ENCODE peak calls at places on chromosomes 13 and 19, in ten cellular contexts. One of them, this sample, is unnamed.

GRCh38 chr19:3606690-3607289 is at the start of gene TBXA2R:
- DNase-seq in M059J: peak; percentile 62
- DNase-seq in right cardiac atrium: peak; percentile 83
- DNase-seq in endothelial cell: peak; percentile 42
- DNase-seq in stimulated activated CD4-positive, alpha-beta T cell treated with anti-CD3 and anti-CD28 coated beads, Interleukin-1b, Interleukin-23, amount 100 ng/mL, for 24 hours: peak; percentile 41
- DNase-seq in activated naive CD4-positive, alpha-beta T cell: peak; percentile 23
- DNase-seq in activated T-cell treated with anti-CD3 and anti-CD28 coated beads for 24 hours: peak; percentile 32
- DNase-seq in SHP77: peak; percentile 30
- DNase-seq in HTR-8/SVneo: peak; percentile 88
- DNase-seq in pancreas: peak; percentile 79
- DNase-seq in this sample: peak; percentile 82

GRCh38 chr19:12544401-12544876 is 6.8 kb downstream of the ZNF564 start:
- DNase-seq in M059J: no peak
- DNase-seq in right cardiac atrium: peak; percentile 28
- DNase-seq in endothelial cell: no peak
- DNase-seq in stimulated activated CD4-positive, alpha-beta T cell treated with anti-CD3 and anti-CD28 coated beads, Interleukin-1b, Interleukin-23, amount 100 ng/mL, for 24 hours: no peak
- DNase-seq in activated naive CD4-positive, alpha-beta T cell: no peak
- DNase-seq in activated T-cell treated with anti-CD3 and anti-CD28 coated beads for 24 hours: no peak
- DNase-seq in SHP77: no peak
- DNase-seq in HTR-8/SVneo: peak; percentile 18
- DNase-seq in pancreas: no peak
- DNase-seq in this sample: no peak

GRCh38 chr19:39814595-39814994 is 19.4 kb downstream of the DYRK1B start:
- DNase-seq in M059J: no peak
- DNase-seq in right cardiac atrium: no peak
- DNase-seq in endothelial cell: no peak
- DNase-seq in stimulated activated CD4-positive, alpha-beta T cell treated with anti-CD3 and anti-CD28 coated beads, Interleukin-1b, Interleukin-23, amount 100 ng/mL, for 24 hours: no peak
- DNase-seq in activated naive CD4-positive, alpha-beta T cell: no peak
- DNase-seq in activated T-cell treated with anti-CD3 and anti-CD28 coated beads for 24 hours: no peak
- DNase-seq in SHP77: no peak
- DNase-seq in HTR-8/SVneo: no peak
- DNase-seq in pancreas: no peak
- DNase-seq in this sample: no peak

GRCh38 chr13:93298741-93299140 is 72.1 kb downstream of the GPC6 start:
- DNase-seq in M059J: no peak
- DNase-seq in right cardiac atrium: no peak
- DNase-seq in endothelial cell: no peak
- DNase-seq in stimulated activated CD4-positive, alpha-beta T cell treated with anti-CD3 and anti-CD28 coated beads, Interleukin-1b, Interleukin-23, amount 100 ng/mL, for 24 hours: no peak
- DNase-seq in activated naive CD4-positive, alpha-beta T cell: no peak
- DNase-seq in activated T-cell treated with anti-CD3 and anti-CD28 coated beads for 24 hours: no peak
- DNase-seq in SHP77: no peak
- DNase-seq in HTR-8/SVneo: no peak
- DNase-seq in pancreas: no peak
- DNase-seq in this sample: no peak

GRCh38 chr19:18340990-18341868 is 831 bp downstream of the PGPEP1 start:
- DNase-seq in M059J: peak; percentile 78
- DNase-seq in right cardiac atrium: peak; percentile 63
- DNase-seq in endothelial cell: no peak
- DNase-seq in stimulated activated CD4-positive, alpha-beta T cell treated with anti-CD3 and anti-CD28 coated beads, Interleukin-1b, Interleukin-23, amount 100 ng/mL, for 24 hours: peak; percentile 54
- DNase-seq in activated naive CD4-positive, alpha-beta T cell: peak; percentile 38
- DNase-seq in activated T-cell treated with anti-CD3 and anti-CD28 coated beads for 24 hours: peak; percentile 63
- DNase-seq in SHP77: no peak
- DNase-seq in HTR-8/SVneo: peak; percentile 68
- DNase-seq in pancreas: peak; percentile 81
- DNase-seq in this sample: peak; percentile 29

GRCh38 chr19:55369651-55370304 is 485 bp downstream of the IL11 start:
- DNase-seq in M059J: peak; percentile 81
- DNase-seq in right cardiac atrium: no peak
- DNase-seq in endothelial cell: peak; percentile 30
- DNase-seq in stimulated activated CD4-positive, alpha-beta T cell treated with anti-CD3 and anti-CD28 coated beads, Interleukin-1b, Interleukin-23, amount 100 ng/mL, for 24 hours: no peak
- DNase-seq in activated naive CD4-positive, alpha-beta T cell: no peak
- DNase-seq in activated T-cell treated with anti-CD3 and anti-CD28 coated beads for 24 hours: no peak
- DNase-seq in SHP77: no peak
- DNase-seq in HTR-8/SVneo: peak; percentile 83
- DNase-seq in pancreas: no peak
- DNase-seq in this sample: no peak

GRCh38 chr13:28865312-28865711 is 45.2 kb downstream of the MTUS2 start:
- DNase-seq in M059J: no peak
- DNase-seq in right cardiac atrium: no peak
- DNase-seq in endothelial cell: no peak
- DNase-seq in stimulated activated CD4-positive, alpha-beta T cell treated with anti-CD3 and anti-CD28 coated beads, Interleukin-1b, Interleukin-23, amount 100 ng/mL, for 24 hours: no peak
- DNase-seq in activated naive CD4-positive, alpha-beta T cell: no peak
- DNase-seq in activated T-cell treated with anti-CD3 and anti-CD28 coated beads for 24 hours: no peak
- DNase-seq in SHP77: no peak
- DNase-seq in HTR-8/SVneo: no peak
- DNase-seq in pancreas: no peak
- DNase-seq in this sample: no peak

GRCh38 chr13:20512042-20512683 is 13.5 kb downstream of the CRYL1 start:
- DNase-seq in M059J: no peak
- DNase-seq in right cardiac atrium: no peak
- DNase-seq in endothelial cell: peak; percentile 40
- DNase-seq in stimulated activated CD4-positive, alpha-beta T cell treated with anti-CD3 and anti-CD28 coated beads, Interleukin-1b, Interleukin-23, amount 100 ng/mL, for 24 hours: no peak
- DNase-seq in activated naive CD4-positive, alpha-beta T cell: no peak
- DNase-seq in activated T-cell treated with anti-CD3 and anti-CD28 coated beads for 24 hours: no peak
- DNase-seq in SHP77: no peak
- DNase-seq in HTR-8/SVneo: no peak
- DNase-seq in pancreas: no peak
- DNase-seq in this sample: no peak

GRCh38 chr13:112962911-112963625 is 5.9 kb upstream of the MCF2L start:
- DNase-seq in M059J: no peak
- DNase-seq in right cardiac atrium: no peak
- DNase-seq in endothelial cell: no peak
- DNase-seq in stimulated activated CD4-positive, alpha-beta T cell treated with anti-CD3 and anti-CD28 coated beads, Interleukin-1b, Interleukin-23, amount 100 ng/mL, for 24 hours: no peak
- DNase-seq in activated naive CD4-positive, alpha-beta T cell: no peak
- DNase-seq in activated T-cell treated with anti-CD3 and anti-CD28 coated beads for 24 hours: no peak
- DNase-seq in SHP77: no peak
- DNase-seq in HTR-8/SVneo: no peak
- DNase-seq in pancreas: peak; percentile 26
- DNase-seq in this sample: no peak

GRCh38 chr19:18853755-18854427 is 22.1 kb downstream of the UPF1 start:
- DNase-seq in M059J: no peak
- DNase-seq in right cardiac atrium: no peak
- DNase-seq in endothelial cell: no peak
- DNase-seq in stimulated activated CD4-positive, alpha-beta T cell treated with anti-CD3 and anti-CD28 coated beads, Interleukin-1b, Interleukin-23, amount 100 ng/mL, for 24 hours: no peak
- DNase-seq in activated naive CD4-positive, alpha-beta T cell: no peak
- DNase-seq in activated T-cell treated with anti-CD3 and anti-CD28 coated beads for 24 hours: no peak
- DNase-seq in SHP77: no peak
- DNase-seq in HTR-8/SVneo: no peak
- DNase-seq in pancreas: no peak
- DNase-seq in this sample: no peak

GRCh38 chr19:42028304-42029216 is 34.5 kb upstream of the ATP1A3 start:
- DNase-seq in M059J: no peak
- DNase-seq in right cardiac atrium: no peak
- DNase-seq in endothelial cell: peak; percentile 57
- DNase-seq in stimulated activated CD4-positive, alpha-beta T cell treated with anti-CD3 and anti-CD28 coated beads, Interleukin-1b, Interleukin-23, amount 100 ng/mL, for 24 hours: no peak
- DNase-seq in activated naive CD4-positive, alpha-beta T cell: no peak
- DNase-seq in activated T-cell treated with anti-CD3 and anti-CD28 coated beads for 24 hours: peak; percentile 9
- DNase-seq in SHP77: peak; percentile 17
- DNase-seq in HTR-8/SVneo: no peak
- DNase-seq in pancreas: no peak
- DNase-seq in this sample: no peak

GRCh38 chr13:47796816-47797215 is 204.3 kb downstream of the SUCLA2 start:
- DNase-seq in M059J: peak; percentile 7
- DNase-seq in right cardiac atrium: no peak
- DNase-seq in endothelial cell: no peak
- DNase-seq in stimulated activated CD4-positive, alpha-beta T cell treated with anti-CD3 and anti-CD28 coated beads, Interleukin-1b, Interleukin-23, amount 100 ng/mL, for 24 hours: no peak
- DNase-seq in activated naive CD4-positive, alpha-beta T cell: no peak
- DNase-seq in activated T-cell treated with anti-CD3 and anti-CD28 coated beads for 24 hours: no peak
- DNase-seq in SHP77: no peak
- DNase-seq in HTR-8/SVneo: no peak
- DNase-seq in pancreas: no peak
- DNase-seq in this sample: no peak

GRCh38 chr13:110109910-110110309 is 197.0 kb downstream of the COL4A1 start:
- DNase-seq in M059J: peak; percentile 85
- DNase-seq in right cardiac atrium: peak; percentile 90
- DNase-seq in endothelial cell: no peak
- DNase-seq in stimulated activated CD4-positive, alpha-beta T cell treated with anti-CD3 and anti-CD28 coated beads, Interleukin-1b, Interleukin-23, amount 100 ng/mL, for 24 hours: no peak
- DNase-seq in activated naive CD4-positive, alpha-beta T cell: no peak
- DNase-seq in activated T-cell treated with anti-CD3 and anti-CD28 coated beads for 24 hours: no peak
- DNase-seq in SHP77: no peak
- DNase-seq in HTR-8/SVneo: no peak
- DNase-seq in pancreas: no peak
- DNase-seq in this sample: no peak

GRCh38 chr19:51702103-51702753 is 9.1 kb downstream of the SPACA6 start:
- DNase-seq in M059J: no peak
- DNase-seq in right cardiac atrium: peak; percentile 87
- DNase-seq in endothelial cell: peak; percentile 77
- DNase-seq in stimulated activated CD4-positive, alpha-beta T cell treated with anti-CD3 and anti-CD28 coated beads, Interleukin-1b, Interleukin-23, amount 100 ng/mL, for 24 hours: peak; percentile 24
- DNase-seq in activated naive CD4-positive, alpha-beta T cell: no peak
- DNase-seq in activated T-cell treated with anti-CD3 and anti-CD28 coated beads for 24 hours: no peak
- DNase-seq in SHP77: no peak
- DNase-seq in HTR-8/SVneo: no peak
- DNase-seq in pancreas: peak; percentile 91
- DNase-seq in this sample: peak; percentile 81

GRCh38 chr13:111006508-111007031 is 91.7 kb upstream of the ANKRD10 start:
- DNase-seq in M059J: peak; percentile 66
- DNase-seq in right cardiac atrium: peak; percentile 90
- DNase-seq in endothelial cell: no peak
- DNase-seq in stimulated activated CD4-positive, alpha-beta T cell treated with anti-CD3 and anti-CD28 coated beads, Interleukin-1b, Interleukin-23, amount 100 ng/mL, for 24 hours: no peak
- DNase-seq in activated naive CD4-positive, alpha-beta T cell: no peak
- DNase-seq in activated T-cell treated with anti-CD3 and anti-CD28 coated beads for 24 hours: no peak
- DNase-seq in SHP77: peak; percentile 64
- DNase-seq in HTR-8/SVneo: no peak
- DNase-seq in pancreas: peak; percentile 77
- DNase-seq in this sample: no peak

GRCh38 chr19:19719798-19720197 is 13.1 kb downstream of the ZNF14 start:
- DNase-seq in M059J: no peak
- DNase-seq in right cardiac atrium: no peak
- DNase-seq in endothelial cell: no peak
- DNase-seq in stimulated activated CD4-positive, alpha-beta T cell treated with anti-CD3 and anti-CD28 coated beads, Interleukin-1b, Interleukin-23, amount 100 ng/mL, for 24 hours: no peak
- DNase-seq in activated naive CD4-positive, alpha-beta T cell: no peak
- DNase-seq in activated T-cell treated with anti-CD3 and anti-CD28 coated beads for 24 hours: no peak
- DNase-seq in SHP77: no peak
- DNase-seq in HTR-8/SVneo: no peak
- DNase-seq in pancreas: no peak
- DNase-seq in this sample: no peak

GRCh38 chr13:78787189-78787588 is 128.2 kb upstream of the OBI1 start:
- DNase-seq in M059J: no peak
- DNase-seq in right cardiac atrium: no peak
- DNase-seq in endothelial cell: no peak
- DNase-seq in stimulated activated CD4-positive, alpha-beta T cell treated with anti-CD3 and anti-CD28 coated beads, Interleukin-1b, Interleukin-23, amount 100 ng/mL, for 24 hours: no peak
- DNase-seq in activated naive CD4-positive, alpha-beta T cell: no peak
- DNase-seq in activated T-cell treated with anti-CD3 and anti-CD28 coated beads for 24 hours: no peak
- DNase-seq in SHP77: peak; percentile 27
- DNase-seq in HTR-8/SVneo: no peak
- DNase-seq in pancreas: no peak
- DNase-seq in this sample: no peak

GRCh38 chr19:3054265-3054971 is 7.9 kb downstream of the TLE5 start:
- DNase-seq in M059J: no peak
- DNase-seq in right cardiac atrium: no peak
- DNase-seq in endothelial cell: no peak
- DNase-seq in stimulated activated CD4-positive, alpha-beta T cell treated with anti-CD3 and anti-CD28 coated beads, Interleukin-1b, Interleukin-23, amount 100 ng/mL, for 24 hours: no peak
- DNase-seq in activated naive CD4-positive, alpha-beta T cell: no peak
- DNase-seq in activated T-cell treated with anti-CD3 and anti-CD28 coated beads for 24 hours: no peak
- DNase-seq in SHP77: no peak
- DNase-seq in HTR-8/SVneo: no peak
- DNase-seq in pancreas: no peak
- DNase-seq in this sample: no peak

GRCh38 chr19:36120092-36120983 is 5.1 kb downstream of the TBCB start:
- DNase-seq in M059J: peak; percentile 40
- DNase-seq in right cardiac atrium: no peak
- DNase-seq in endothelial cell: no peak
- DNase-seq in stimulated activated CD4-positive, alpha-beta T cell treated with anti-CD3 and anti-CD28 coated beads, Interleukin-1b, Interleukin-23, amount 100 ng/mL, for 24 hours: no peak
- DNase-seq in activated naive CD4-positive, alpha-beta T cell: no peak
- DNase-seq in activated T-cell treated with anti-CD3 and anti-CD28 coated beads for 24 hours: no peak
- DNase-seq in SHP77: no peak
- DNase-seq in HTR-8/SVneo: no peak
- DNase-seq in pancreas: no peak
- DNase-seq in this sample: no peak

GRCh38 chr19:44512326-44513298 is 12.3 kb upstream of the ZNF180 start:
- DNase-seq in M059J: peak; percentile 84
- DNase-seq in right cardiac atrium: no peak
- DNase-seq in endothelial cell: peak; percentile 26
- DNase-seq in stimulated activated CD4-positive, alpha-beta T cell treated with anti-CD3 and anti-CD28 coated beads, Interleukin-1b, Interleukin-23, amount 100 ng/mL, for 24 hours: no peak
- DNase-seq in activated naive CD4-positive, alpha-beta T cell: no peak
- DNase-seq in activated T-cell treated with anti-CD3 and anti-CD28 coated beads for 24 hours: no peak
- DNase-seq in SHP77: no peak
- DNase-seq in HTR-8/SVneo: peak; percentile 74
- DNase-seq in pancreas: no peak
- DNase-seq in this sample: no peak

GRCh38 chr19:55269299-55269698 is 10.5 kb upstream of the PPP6R1 start:
- DNase-seq in M059J: no peak
- DNase-seq in right cardiac atrium: no peak
- DNase-seq in endothelial cell: no peak
- DNase-seq in stimulated activated CD4-positive, alpha-beta T cell treated with anti-CD3 and anti-CD28 coated beads, Interleukin-1b, Interleukin-23, amount 100 ng/mL, for 24 hours: no peak
- DNase-seq in activated naive CD4-positive, alpha-beta T cell: no peak
- DNase-seq in activated T-cell treated with anti-CD3 and anti-CD28 coated beads for 24 hours: no peak
- DNase-seq in SHP77: no peak
- DNase-seq in HTR-8/SVneo: no peak
- DNase-seq in pancreas: no peak
- DNase-seq in this sample: no peak

GRCh38 chr19:30711296-30711695 is 339.1 kb downstream of the ZNF536 start:
- DNase-seq in M059J: no peak
- DNase-seq in right cardiac atrium: no peak
- DNase-seq in endothelial cell: no peak
- DNase-seq in stimulated activated CD4-positive, alpha-beta T cell treated with anti-CD3 and anti-CD28 coated beads, Interleukin-1b, Interleukin-23, amount 100 ng/mL, for 24 hours: no peak
- DNase-seq in activated naive CD4-positive, alpha-beta T cell: no peak
- DNase-seq in activated T-cell treated with anti-CD3 and anti-CD28 coated beads for 24 hours: no peak
- DNase-seq in SHP77: no peak
- DNase-seq in HTR-8/SVneo: no peak
- DNase-seq in pancreas: no peak
- DNase-seq in this sample: no peak

GRCh38 chr13:110421061-110421460 is 114.0 kb downstream of the COL4A2 start:
- DNase-seq in M059J: no peak
- DNase-seq in right cardiac atrium: no peak
- DNase-seq in endothelial cell: no peak
- DNase-seq in stimulated activated CD4-positive, alpha-beta T cell treated with anti-CD3 and anti-CD28 coated beads, Interleukin-1b, Interleukin-23, amount 100 ng/mL, for 24 hours: no peak
- DNase-seq in activated naive CD4-positive, alpha-beta T cell: no peak
- DNase-seq in activated T-cell treated with anti-CD3 and anti-CD28 coated beads for 24 hours: no peak
- DNase-seq in SHP77: no peak
- DNase-seq in HTR-8/SVneo: no peak
- DNase-seq in pancreas: no peak
- DNase-seq in this sample: no peak

GRCh38 chr19:35734273-35734672 is 8.0 kb downstream of the IGFLR1 start:
- DNase-seq in M059J: no peak
- DNase-seq in right cardiac atrium: peak; percentile 11
- DNase-seq in endothelial cell: no peak
- DNase-seq in stimulated activated CD4-positive, alpha-beta T cell treated with anti-CD3 and anti-CD28 coated beads, Interleukin-1b, Interleukin-23, amount 100 ng/mL, for 24 hours: no peak
- DNase-seq in activated naive CD4-positive, alpha-beta T cell: no peak
- DNase-seq in activated T-cell treated with anti-CD3 and anti-CD28 coated beads for 24 hours: no peak
- DNase-seq in SHP77: no peak
- DNase-seq in HTR-8/SVneo: no peak
- DNase-seq in pancreas: no peak
- DNase-seq in this sample: no peak

GRCh38 chr19:7505682-7506384 is 10.1 kb upstream of the ZNF358 start:
- DNase-seq in M059J: peak; percentile 27
- DNase-seq in right cardiac atrium: no peak
- DNase-seq in endothelial cell: peak; percentile 29
- DNase-seq in stimulated activated CD4-positive, alpha-beta T cell treated with anti-CD3 and anti-CD28 coated beads, Interleukin-1b, Interleukin-23, amount 100 ng/mL, for 24 hours: no peak
- DNase-seq in activated naive CD4-positive, alpha-beta T cell: no peak
- DNase-seq in activated T-cell treated with anti-CD3 and anti-CD28 coated beads for 24 hours: no peak
- DNase-seq in SHP77: peak; percentile 47
- DNase-seq in HTR-8/SVneo: no peak
- DNase-seq in pancreas: peak; percentile 84
- DNase-seq in this sample: no peak

GRCh38 chr19:47427241-47428176 is 8.2 kb upstream of the MEIS3 start:
- DNase-seq in M059J: peak; percentile 67
- DNase-seq in right cardiac atrium: peak; percentile 44
- DNase-seq in endothelial cell: peak; percentile 86
- DNase-seq in stimulated activated CD4-positive, alpha-beta T cell treated with anti-CD3 and anti-CD28 coated beads, Interleukin-1b, Interleukin-23, amount 100 ng/mL, for 24 hours: peak; percentile 50
- DNase-seq in activated naive CD4-positive, alpha-beta T cell: peak; percentile 24
- DNase-seq in activated T-cell treated with anti-CD3 and anti-CD28 coated beads for 24 hours: peak; percentile 61
- DNase-seq in SHP77: peak; percentile 51
- DNase-seq in HTR-8/SVneo: peak; percentile 86
- DNase-seq in pancreas: peak; percentile 83
- DNase-seq in this sample: no peak

GRCh38 chr13:85652536-85652935 is 146.7 kb downstream of the SLITRK6 start:
- DNase-seq in M059J: no peak
- DNase-seq in right cardiac atrium: no peak
- DNase-seq in endothelial cell: no peak
- DNase-seq in stimulated activated CD4-positive, alpha-beta T cell treated with anti-CD3 and anti-CD28 coated beads, Interleukin-1b, Interleukin-23, amount 100 ng/mL, for 24 hours: no peak
- DNase-seq in activated naive CD4-positive, alpha-beta T cell: no peak
- DNase-seq in activated T-cell treated with anti-CD3 and anti-CD28 coated beads for 24 hours: no peak
- DNase-seq in SHP77: no peak
- DNase-seq in HTR-8/SVneo: no peak
- DNase-seq in pancreas: no peak
- DNase-seq in this sample: no peak

This sample was measured in omental fat pad.